ENCODE peak calls at places on chromosomes 5 and 9, in eight cellular contexts. H, F, U, J, N, S, L and T are unnamed samples.

GRCh38 chr5:89435347-89435746 is 552.4 kb upstream of the MEF2C start:
- DNase-seq in H (no peak), F (no peak), U (no peak), J (no peak), N (no peak), S (no peak), L (no peak), T (no peak)

GRCh38 chr5:152086668-152087067 is 162.0 kb upstream of the GLRA1 start:
- DNase-seq in H (no peak), F (no peak), U (no peak), J (no peak), N (no peak), S (no peak), L (no peak), T (no peak)

GRCh38 chr5:134846641-134846960 is 833 bp downstream of the C5orf24 start:
- DNase-seq in H (no peak), F (no peak), U (no peak), J (no peak), N (no peak), S (no peak), L (no peak), T (peak; percentile 29)

GRCh38 chr9:136079211-136079915 is 15.7 kb downstream of the NACC2 start:
- DNase-seq in H (no peak), F (peak; percentile 68), U (no peak), J (no peak), N (no peak), S (peak; percentile 30), L (no peak), T (no peak)

GRCh38 chr9:8736805-8737204 is 937.2 kb upstream of the DMAC1 start:
- DNase-seq in H (no peak), F (no peak), U (no peak), J (no peak), N (no peak), S (no peak), L (no peak), T (no peak)

GRCh38 chr5:121988443-121988842 is 26.7 kb downstream of the SRFBP1 start:
- DNase-seq in H (no peak), F (no peak), U (no peak), J (no peak), N (no peak), S (no peak), L (no peak), T (no peak)

GRCh38 chr5:132271251-132272246 is 14.1 kb downstream of the PDLIM4 start:
- DNase-seq in H (no peak), F (no peak), U (no peak), J (peak; percentile 76), N (no peak), S (no peak), L (no peak), T (no peak)

GRCh38 chr9:36763778-36764177 is 191.1 kb downstream of the MELK start:
- DNase-seq in H (no peak), F (no peak), U (no peak), J (no peak), N (no peak), S (no peak), L (no peak), T (no peak)

GRCh38 chr9:106727969-106728368 is 135.0 kb upstream of the ZNF462 start:
- DNase-seq in H (no peak), F (no peak), U (no peak), J (no peak), N (no peak), S (no peak), L (no peak), T (no peak)

GRCh38 chr9:112059145-112059979 is 115.7 kb downstream of the SUSD1 start:
- DNase-seq in H (no peak), F (no peak), U (peak; percentile 90), J (no peak), N (no peak), S (no peak), L (peak; percentile 80), T (no peak)

GRCh38 chr5:158995694-158996173 is 104.0 kb downstream of the EBF1 start:
- DNase-seq in H (no peak), F (no peak), U (peak; percentile 60), J (no peak), N (no peak), S (no peak), L (no peak), T (no peak)

GRCh38 chr9:116494815-116495634 is 192.1 kb upstream of the TRIM32 start:
- DNase-seq in H (no peak), F (no peak), U (no peak), J (no peak), N (peak; percentile 12), S (no peak), L (no peak), T (peak; percentile 18)

GRCh38 chr9:124110307-124110915 is 98.8 kb downstream of the LHX2 start:
- DNase-seq in H (peak; percentile 43), F (no peak), U (peak; percentile 68), J (no peak), N (peak; percentile 25), S (peak; percentile 52), L (no peak), T (peak; percentile 72)

GRCh38 chr9:14482856-14483255 is 168.9 kb upstream of the NFIB start:
- DNase-seq in H (no peak), F (no peak), U (no peak), J (no peak), N (no peak), S (no peak), L (no peak), T (no peak)

GRCh38 chr5:19928556-19929421 is 59.2 kb downstream of the CDH18 start:
- DNase-seq in H (no peak), F (no peak), U (peak; percentile 85), J (no peak), N (no peak), S (no peak), L (peak; percentile 62), T (no peak)

DNA sequence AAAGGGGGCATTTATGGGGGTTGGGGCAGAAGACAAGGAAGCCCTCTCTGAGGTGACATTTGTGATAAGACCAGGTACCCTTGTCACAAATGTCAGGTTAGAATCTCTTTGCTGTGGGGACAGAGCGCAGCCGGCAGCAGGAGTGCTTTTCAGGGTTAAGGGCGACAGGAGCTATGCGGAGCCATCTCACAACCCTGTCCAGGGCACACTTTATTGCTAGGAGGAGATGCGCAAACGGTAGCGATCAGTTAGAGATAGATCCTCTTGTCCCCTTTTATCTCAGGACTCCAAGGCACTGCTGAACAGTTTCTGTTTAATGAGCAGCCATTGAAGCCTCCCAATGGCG is 438 bp upstream of the LAMC3 start:
- DNase-seq in H (no peak), F (no peak), U (no peak), J (no peak), N (no peak), S (no peak), L (no peak), T (no peak)
- H3K4me3 ChIP-seq in H (peak overlapping the region; percentile 52), F (no peak overlapping the region), U (peak overlapping the region; percentile 32), J (peak overlapping the region; percentile 2), N (no peak overlapping the region), S (no peak overlapping the region), L (no peak overlapping the region), T (no peak overlapping the region)

GRCh38 chr5:172690258-172691075 is 49.4 kb downstream of the NEURL1B start:
- DNase-seq in H (no peak), F (no peak), U (no peak), J (peak; percentile 76), N (no peak), S (peak; percentile 26), L (no peak), T (no peak)
- H3K4me3 ChIP-seq in H (no peak overlapping the region), F (no peak overlapping the region), U (no peak overlapping the region), J (no peak overlapping the region), N (no peak overlapping the region), S (no peak overlapping the region), L (no peak overlapping the region), T (no peak overlapping the region)

GRCh38 chr9:134329576-134329855 is 3.3 kb downstream of the RXRA start:
- DNase-seq in H (peak; percentile 17), F (no peak), U (no peak), J (no peak), N (no peak), S (no peak), L (no peak), T (no peak)

GRCh38 chr9:134328341-134328840 is 2.1 kb downstream of the RXRA start:
- DNase-seq in H (peak; percentile 15), F (no peak), U (peak; percentile 31), J (peak; percentile 75), N (no peak), S (peak; percentile 37), L (no peak), T (no peak)

GRCh38 chr9:134327671-134328231 is 1.5 kb downstream of the RXRA start:
- DNase-seq in H (peak; percentile 10), F (no peak), U (no peak), J (peak; percentile 66), N (no peak), S (peak; percentile 33), L (no peak), T (no peak)

GRCh38 chr9:134329886-134330285 is 3.6 kb downstream of the RXRA start:
- DNase-seq in H (peak; percentile 28), F (peak; percentile 85), U (no peak), J (peak; percentile 71), N (no peak), S (peak; percentile 41), L (no peak), T (no peak)

DNA sequence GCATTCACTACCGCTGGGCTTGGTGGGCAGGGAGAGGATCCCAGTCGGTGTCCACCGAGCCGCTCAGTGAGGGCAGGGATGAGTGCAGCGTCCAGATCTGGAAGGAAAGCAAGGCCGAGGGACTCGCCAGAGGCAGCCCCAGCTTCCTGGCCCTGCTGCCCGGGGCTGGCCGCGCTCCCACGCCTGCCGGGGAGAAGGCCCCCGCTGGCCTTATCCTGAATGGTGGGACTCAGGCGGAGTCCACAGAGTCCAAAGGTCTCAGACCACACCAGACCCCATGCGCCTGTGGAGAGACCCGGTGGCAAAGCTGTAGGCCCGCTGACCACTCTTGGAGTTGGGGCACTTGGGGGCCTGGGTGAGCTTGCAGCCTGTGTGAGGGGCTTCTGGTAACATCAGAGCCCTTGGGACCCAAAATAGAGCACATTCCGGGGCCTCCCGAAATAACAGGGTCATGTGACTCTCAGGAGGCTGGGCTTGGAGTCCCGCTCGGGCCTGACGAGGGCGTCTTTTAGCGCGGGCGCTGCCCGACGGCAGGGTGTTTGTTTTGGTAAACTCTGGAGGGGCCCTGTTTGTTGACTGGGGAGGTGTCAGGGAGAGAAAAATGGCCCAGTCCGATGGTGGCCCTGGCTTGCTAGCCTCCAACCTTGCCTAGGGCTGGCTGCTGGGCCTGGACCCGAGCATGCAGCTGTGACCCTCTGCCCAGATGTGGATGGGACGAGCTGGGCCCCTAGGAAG is 2.8 kb downstream of the RXRA start:
- DNase-seq in H (peak; percentile 68), F (peak; percentile 90), U (peak; percentile 62), J (peak; percentile 86), N (no peak), S (peak; percentile 68), L (no peak), T (no peak)
- H3K4me3 ChIP-seq in H (peak overlapping the region; percentile 91), F (peak overlapping the region; percentile 86), U (peak overlapping the region; percentile 75), J (peak overlapping the region; percentile 10), N (no peak overlapping the region), S (peak overlapping the region; percentile 65), L (peak overlapping the region; percentile 73), T (no peak overlapping the region)

GRCh38 chr9:30574355-30575151 is 1809.9 kb upstream of the ACO1 start:
- DNase-seq in H (no peak), F (no peak), U (no peak), J (peak; percentile 73), N (no peak), S (no peak), L (no peak), T (no peak)
- H3K4me3 ChIP-seq in H (no peak overlapping the region), F (no peak overlapping the region), U (no peak overlapping the region), J (no peak overlapping the region), N (no peak overlapping the region), S (no peak overlapping the region), L (no peak overlapping the region), T (no peak overlapping the region)

GRCh38 chr5:174106997-174107655 is 61.6 kb downstream of the NSG2 start:
- DNase-seq in H (no peak), F (no peak), U (no peak), J (no peak), N (no peak), S (no peak), L (no peak), T (no peak)
- H3K4me3 ChIP-seq in H (no peak overlapping the region), F (no peak overlapping the region), U (no peak overlapping the region), J (no peak overlapping the region), N (no peak overlapping the region), S (no peak overlapping the region), L (no peak overlapping the region), T (no peak overlapping the region)